ENCODE peak calls at places on chromosomes 6 and 20, in seven cellular contexts. N is testis, R is IMR-90, Q is tibial artery, D is suprapubic skin, E is astrocyte, L is OCI-LY7. B is an unnamed sample. For H3K4me1, the result is how much of the 10 kb centered on the place peaks cover.

GRCh38 chr20:38935285-38935684 is 9.1 kb downstream of the FAM83D start:
- DNase-seq in L (no peak), R (no peak), D (no peak), N (no peak), E (no peak), Q (no peak), B (no peak)

GRCh38 chr6:25963426-25964123 is 973 bp downstream of the TRIM38 start:
- DNase-seq in Q (no peak), E (no peak), D (no peak), L (peak), N (no peak), R (peak), B (peak)

GRCh38 chr20:9543214-9543613 is 28.8 kb downstream of the LAMP5 start:
- DNase-seq in N (no peak), D (no peak), Q (no peak), R (no peak), E (no peak), L (no peak), B (no peak)

GRCh38 chr6:6592836-6593235 is 4.3 kb downstream of the LY86 start:
- DNase-seq in D (no peak), N (no peak), L (no peak), R (no peak), E (no peak), Q (no peak), B (no peak)

GRCh38 chr6:25866011-25866410 is 8.0 kb downstream of the SLC17A3 start:
- DNase-seq in R (no peak), Q (no peak), N (no peak), L (no peak), E (no peak), D (no peak), B (no peak)

GRCh38 chr20:4667371-4667773 is 54.3 kb upstream of the PRND start:
- DNase-seq in Q (no peak), R (no peak), D (no peak), L (no peak), N (no peak), E (peak), B (no peak)

GRCh38 chr6:157017861-157018260 is 240.7 kb downstream of the ARID1B start:
- DNase-seq in R (peak), L (no peak), E (no peak), D (no peak), N (no peak), Q (no peak), B (no peak)

GRCh38 chr6:88236961-88237360 is 70.8 kb upstream of the CNR1 start:
- DNase-seq in N (no peak), Q (no peak), R (no peak), D (no peak), E (no peak), L (no peak), B (no peak)

GRCh38 chr20:61268024-61268423 is 16.0 kb downstream of the CDH4 start:
- DNase-seq in D (no peak), R (no peak), E (no peak), N (no peak), L (no peak), Q (no peak), B (no peak)

GRCh38 chr6:160398674-160399271 is 50.6 kb downstream of the SLC22A3 start:
- DNase-seq in E (peak), L (no peak), D (no peak), Q (no peak), N (no peak), R (no peak), B (no peak)

GRCh38 chr6:139313784-139314545 is 22.2 kb upstream of the TXLNB start:
- DNase-seq in Q (no peak), E (no peak), D (no peak), L (no peak), R (peak), N (no peak), B (peak)

GRCh38 chr20:13353261-13353945 is 132.3 kb downstream of the ISM1 start:
- DNase-seq in L (no peak), Q (no peak), E (no peak), D (no peak), N (no peak), R (no peak), B (no peak)

GRCh38 chr6:85360794-85361642 is 88.9 kb upstream of the NT5E start:
- DNase-seq in D (no peak), R (peak), N (no peak), L (no peak), Q (no peak), E (peak), B (no peak)

GRCh38 chr20:57568088-57568896 is 7.4 kb downstream of the PCK1 start:
- DNase-seq in N (no peak), L (no peak), E (no peak), D (no peak), Q (no peak), R (no peak), B (no peak)

GRCh38 chr6:119161450-119161849 is 83.0 kb upstream of the FAM184A start:
- DNase-seq in N (no peak), Q (no peak), L (no peak), D (no peak), R (no peak), E (no peak), B (no peak)

DNA sequence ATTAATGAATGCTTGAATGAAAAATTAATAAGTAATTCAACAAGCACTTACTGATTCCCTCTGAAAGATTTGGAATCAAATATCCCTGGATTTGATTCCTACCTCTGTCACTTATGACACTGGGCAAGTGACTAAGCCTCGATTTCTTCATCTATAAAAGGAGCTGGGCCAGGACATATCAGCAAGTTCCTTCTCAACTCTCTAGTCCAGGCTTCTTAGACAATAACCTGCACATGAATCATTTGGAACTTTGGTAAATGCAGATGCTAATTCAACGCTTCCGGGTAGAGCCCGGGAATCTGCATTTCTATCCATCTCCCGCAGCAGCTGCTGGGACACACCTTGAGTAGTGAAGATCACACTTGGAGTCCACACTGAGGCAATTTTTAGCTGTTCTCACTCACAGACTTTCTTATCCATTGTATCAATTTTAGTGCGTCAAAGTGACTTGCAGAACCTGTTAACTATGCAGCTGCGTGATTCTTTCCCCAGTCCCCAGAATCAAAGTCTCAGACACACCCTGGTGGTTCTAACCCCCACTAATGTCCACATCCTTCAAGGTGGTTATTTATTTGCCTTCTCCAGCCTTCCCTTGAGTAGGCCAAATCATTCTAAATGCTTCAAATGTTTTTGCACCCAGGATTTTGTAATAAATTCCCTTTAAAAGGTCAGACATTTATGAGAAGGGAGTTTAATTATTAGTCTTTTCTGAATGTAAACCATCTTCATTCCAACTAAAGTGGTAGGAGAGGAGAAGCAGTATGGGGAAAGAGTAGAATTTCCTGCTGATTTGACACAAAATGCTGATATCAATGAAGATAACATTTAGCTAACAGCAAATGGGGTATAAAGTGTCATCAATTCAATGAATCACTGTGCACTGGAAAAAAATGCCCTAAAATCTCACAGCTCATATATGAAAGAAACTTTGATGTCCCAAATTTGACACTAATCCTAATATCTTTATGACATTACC is 26.0 kb upstream of the CCND3 start:
- DNase-seq in Q (peak), R (peak), N (no peak), E (peak), L (no peak), D (no peak), B (peak)
- H3K4me1 ChIP-seq in Q (under half), R (under half), N (under half), E (under half), L (under half), D (under half), B (under half)

GRCh38 chr6:100296810-100297544 is 167.7 kb downstream of the SIM1 start:
- DNase-seq in E (peak), Q (no peak), N (no peak), R (peak), L (no peak), D (no peak), B (no peak)
- H3K4me1 ChIP-seq in E (under half), Q (under half), N (under half), R (under half), L (under half), D (under half), B (under half)

DNA sequence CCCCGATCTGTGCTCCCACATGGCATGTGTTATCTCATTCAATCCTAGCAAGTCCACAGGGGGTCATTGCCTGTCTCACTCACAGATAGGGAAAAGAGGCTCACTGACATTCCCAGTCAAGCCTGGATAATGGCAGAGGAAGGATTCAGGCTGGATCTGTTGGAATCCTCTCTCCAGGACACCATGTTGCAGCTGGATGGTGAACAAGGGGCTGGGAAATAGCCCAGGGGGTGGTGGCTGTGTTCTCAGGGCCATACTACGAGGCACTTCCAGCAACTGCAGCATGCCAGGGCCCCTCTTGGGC is 5.0 kb upstream of the SPDEF start:
- DNase-seq in Q (no peak), R (no peak), E (no peak), L (no peak), N (no peak), D (no peak), B (no peak)
- H3K4me1 ChIP-seq in Q (under half), R (under half), E (under half), L (under half), N (under half), D (under half), B (under half)

DNA sequence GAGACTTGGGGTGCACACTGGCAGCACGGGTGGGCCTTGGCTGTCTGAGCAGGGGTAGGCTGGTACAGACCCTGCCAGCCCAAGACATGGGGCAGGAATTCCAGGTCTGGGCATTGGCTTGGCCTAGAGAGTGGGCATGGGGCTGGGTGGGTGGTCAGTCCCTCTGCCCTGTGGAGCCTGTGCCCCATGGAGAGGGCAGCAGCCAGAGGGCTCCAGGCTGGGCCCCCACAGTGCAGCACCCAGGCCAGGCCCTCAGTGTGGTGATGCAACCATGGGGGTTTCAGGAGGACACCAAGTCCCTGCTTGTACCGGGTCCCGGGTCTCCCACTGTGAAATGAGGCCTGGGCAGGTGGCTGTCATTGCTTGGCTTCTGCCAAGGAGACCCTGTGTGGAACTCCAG is 77.5 kb downstream of the DACT2 start:
- DNase-seq in N (no peak), R (no peak), E (no peak), D (no peak), Q (no peak), L (no peak), B (no peak)
- H3K4me1 ChIP-seq in N (under half), R (under half), E (under half), D (under half), Q (under half), L (under half), B (under half)

GRCh38 chr20:17810847-17811604 is 111.3 kb downstream of the BANF2 start:
- DNase-seq in Q (peak), D (no peak), R (no peak), E (no peak), L (peak), N (no peak), B (no peak)
- H3K4me1 ChIP-seq in Q (under half), D (under half), R (under half), E (under half), L (under half), N (under half), B (under half)

GRCh38 chr20:33552519-33552918 is 62.6 kb downstream of the CBFA2T2 start:
- DNase-seq in R (no peak), L (no peak), N (no peak), D (no peak), Q (no peak), E (no peak), B (no peak)

GRCh38 chr20:33555755-33556154 is 65.9 kb downstream of the CBFA2T2 start:
- DNase-seq in Q (no peak), E (no peak), L (no peak), D (no peak), R (no peak), N (no peak), B (no peak)

GRCh38 chr20:33549229-33549628 is 59.3 kb downstream of the CBFA2T2 start:
- DNase-seq in Q (no peak), E (no peak), N (no peak), L (no peak), R (no peak), D (no peak), B (no peak)

GRCh38 chr20:33554914-33555420 is 65.1 kb downstream of the CBFA2T2 start:
- DNase-seq in L (peak), R (peak), N (no peak), E (peak), D (no peak), Q (no peak), B (no peak)

DNA sequence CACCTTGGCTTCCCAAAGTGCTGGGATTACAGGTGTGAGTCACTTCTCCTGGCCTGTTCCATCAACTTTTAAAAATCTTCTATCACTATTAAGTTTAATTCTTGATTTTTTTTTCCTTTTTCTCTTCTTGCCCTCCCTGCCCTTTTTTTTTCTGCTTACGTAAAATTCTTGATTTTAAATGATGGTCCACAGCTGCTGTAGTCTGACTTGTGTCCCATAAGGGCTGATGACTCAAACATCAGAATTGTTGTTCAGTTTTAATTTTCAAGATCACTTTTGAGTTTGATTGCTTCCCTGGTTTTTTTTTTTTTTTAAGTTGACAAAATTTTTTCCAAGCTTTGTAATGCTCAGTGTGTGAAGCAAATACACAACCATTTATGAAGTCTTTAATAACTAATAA is 61.9 kb downstream of the CBFA2T2 start:
- DNase-seq in E (peak), D (no peak), R (peak), Q (no peak), N (no peak), L (no peak), B (no peak)
- H3K4me1 ChIP-seq in E (under half), D (under half), R (under half), Q (under half), N (under half), L (half or more), B (under half)

GRCh38 chr6:13362432-13362831 is 34.1 kb upstream of the TBC1D7 start:
- DNase-seq in R (peak), L (no peak), Q (no peak), D (no peak), E (peak), N (no peak), B (no peak)

GRCh38 chr6:13357551-13358075 is 29.3 kb upstream of the TBC1D7 start:
- DNase-seq in R (peak), D (no peak), Q (no peak), L (no peak), E (peak), N (no peak), B (no peak)

GRCh38 chr6:13358486-13358885 is 30.1 kb upstream of the TBC1D7 start:
- DNase-seq in Q (no peak), D (no peak), R (no peak), L (no peak), N (no peak), E (no peak), B (no peak)

GRCh38 chr6:13359287-13359686 is 30.9 kb upstream of the TBC1D7 start:
- DNase-seq in Q (no peak), L (no peak), E (no peak), N (no peak), D (no peak), R (no peak), B (no peak)

DNA sequence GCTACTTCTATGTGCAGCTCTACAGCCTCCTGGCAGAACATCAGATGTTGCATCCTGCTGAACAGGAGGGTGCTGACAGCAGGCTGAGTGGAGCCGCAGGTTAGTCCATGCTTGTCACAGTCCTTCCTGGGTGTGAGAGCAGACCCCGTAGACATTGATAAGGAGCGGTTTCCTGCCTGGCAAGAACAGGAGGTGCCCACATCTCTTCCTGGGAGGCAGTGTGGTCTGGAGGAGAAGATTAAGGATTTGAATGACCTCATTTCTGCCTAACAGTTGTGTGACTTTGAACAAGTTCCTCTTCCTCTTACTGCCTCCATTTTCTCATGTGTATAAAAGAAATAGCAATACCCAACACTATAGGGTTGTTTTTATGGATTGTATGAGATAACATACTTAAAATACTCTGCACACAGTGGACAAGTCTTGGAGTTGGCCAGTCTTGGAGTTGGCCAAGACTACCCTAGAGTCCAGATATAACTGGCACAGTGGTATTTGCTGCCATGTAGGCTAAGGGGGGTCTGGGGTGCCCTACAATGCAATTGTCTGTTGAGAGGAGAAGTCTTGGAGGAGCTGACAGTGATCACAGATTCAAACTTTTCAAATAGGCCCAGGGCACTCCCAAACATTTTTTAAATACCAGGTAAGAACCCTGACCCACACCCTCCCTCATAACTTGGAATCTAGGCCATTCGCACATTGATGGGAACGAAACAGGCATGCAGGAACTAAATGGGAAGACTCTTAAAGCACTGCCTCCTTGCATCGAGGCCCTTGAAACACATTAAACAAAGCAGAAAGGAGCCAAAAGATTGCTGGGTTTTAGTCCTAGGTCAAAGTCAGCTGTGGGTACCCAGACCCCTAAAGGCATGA is 32.6 kb upstream of the TBC1D7 start:
- DNase-seq in Q (no peak), N (no peak), E (peak), L (no peak), R (no peak), D (no peak), B (no peak)
- H3K4me1 ChIP-seq in Q (under half), N (under half), E (under half), L (under half), R (under half), D (under half), B (under half)

GRCh38 chr6:158853072-158853871 is 34.1 kb upstream of the EZR start:
- DNase-seq in R (peak), L (peak), Q (no peak), E (peak), N (peak), D (no peak), B (peak)
- H3K4me1 ChIP-seq in R (under half), L (half or more), Q (under half), E (under half), N (under half), D (half or more), B (under half)

GRCh38 chr6:108630050-108630714 is 69.5 kb downstream of the FOXO3 start:
- DNase-seq in D (no peak), L (no peak), R (peak), Q (no peak), N (no peak), E (no peak), B (no peak)
- H3K4me1 ChIP-seq in D (half or more), L (under half), R (under half), Q (half or more), N (under half), E (under half), B (under half)

GRCh38 chr6:134721095-134721400 is 228.9 kb downstream of the ALDH8A1 start:
- DNase-seq in E (no peak), L (no peak), D (no peak), R (peak), Q (no peak), N (no peak), B (no peak)
- H3K4me1 ChIP-seq in E (under half), L (under half), D (half or more), R (under half), Q (under half), N (under half), B (under half)

B was measured in endodermal cell.